ENCODE peak calls at places on chromosomes 13 and 19, in seven cellular contexts. G is activated CD8-positive, alpha-beta T cell treated with anti-CD3 and anti-CD28 coated beads for 36 hours; B is cardiac fibroblast; R is omental fat pad; J is AG10803; Y is body of pancreas; O is PC-3. Z is an unnamed sample.

GRCh38 chr13:27038323-27038722 is 133.3 kb downstream of the USP12 start:
- DNase-seq in G (no peak), R (no peak), B (peak), J (peak), O (peak), Y (no peak), Z (no peak)

GRCh38 chr19:49653466-49653806 is 11.4 kb downstream of the SCAF1 start:
- DNase-seq in Y (no peak), O (no peak), G (no peak), J (no peak), R (no peak), B (no peak), Z (no peak)

GRCh38 chr13:47798906-47799305 is 202.2 kb downstream of the SUCLA2 start:
- DNase-seq in B (peak), R (no peak), G (no peak), Y (no peak), O (peak), J (peak), Z (no peak)

GRCh38 chr13:63124863-63125262 is 1709.2 kb upstream of the PCDH20 start:
- DNase-seq in J (peak), O (peak), B (peak), G (no peak), R (no peak), Y (no peak), Z (no peak)

GRCh38 chr19:8486661-8487136 is 15.7 kb downstream of the PRAM1 start:
- DNase-seq in G (no peak), J (no peak), R (no peak), Y (no peak), O (no peak), B (no peak), Z (no peak)

GRCh38 chr13:109764474-109765292 is 21.7 kb downstream of the IRS2 start:
- DNase-seq in R (no peak), B (no peak), G (peak), J (no peak), Y (no peak), O (no peak), Z (peak)

GRCh38 chr13:38518328-38518727 is 168.5 kb upstream of the FREM2 start:
- DNase-seq in G (no peak), R (no peak), J (no peak), O (no peak), B (no peak), Y (no peak), Z (no peak)

GRCh38 chr13:50344717-50345116 is 329.5 kb downstream of the KCNRG start:
- DNase-seq in B (no peak), Y (no peak), O (no peak), J (no peak), R (no peak), G (no peak), Z (no peak)

GRCh38 chr13:112961457-112962369 is 7.3 kb upstream of the MCF2L start:
- DNase-seq in G (no peak), Y (no peak), J (no peak), B (no peak), O (no peak), R (no peak), Z (no peak)

GRCh38 chr13:30037766-30038165 is 187.3 kb upstream of the UBL3 start:
- DNase-seq in B (peak), G (no peak), Y (no peak), R (no peak), J (peak), O (no peak), Z (no peak)

GRCh38 chr19:2528543-2529173 is 52.7 kb downstream of the GADD45B start:
- DNase-seq in G (no peak), Y (no peak), B (no peak), O (peak), R (no peak), J (no peak), Z (no peak)

GRCh38 chr13:103952183-103952582 is 886.0 kb upstream of the SLC10A2 start:
- DNase-seq in Y (no peak), R (no peak), G (no peak), B (no peak), O (peak), J (no peak), Z (no peak)

GRCh38 chr19:34926361-34926684 is 380 bp upstream of the ZNF30 start:
- DNase-seq in Y (no peak), J (no peak), B (no peak), R (no peak), G (no peak), O (no peak), Z (no peak)

GRCh38 chr19:15330801-15331418 is 1.4 kb downstream of the BRD4 start:
- DNase-seq in Y (peak), G (no peak), J (peak), O (peak), B (peak), R (no peak), Z (no peak)

GRCh38 chr19:49403404-49404187 is 15.5 kb downstream of the KASH5 start:
- DNase-seq in R (no peak), B (no peak), Y (no peak), O (peak), G (peak), J (no peak), Z (no peak)

GRCh38 chr19:35911790-35912189 is 3.7 kb upstream of the TYROBP start:
- DNase-seq in Y (peak), J (no peak), R (no peak), G (peak), B (no peak), O (peak), Z (no peak)

DNA sequence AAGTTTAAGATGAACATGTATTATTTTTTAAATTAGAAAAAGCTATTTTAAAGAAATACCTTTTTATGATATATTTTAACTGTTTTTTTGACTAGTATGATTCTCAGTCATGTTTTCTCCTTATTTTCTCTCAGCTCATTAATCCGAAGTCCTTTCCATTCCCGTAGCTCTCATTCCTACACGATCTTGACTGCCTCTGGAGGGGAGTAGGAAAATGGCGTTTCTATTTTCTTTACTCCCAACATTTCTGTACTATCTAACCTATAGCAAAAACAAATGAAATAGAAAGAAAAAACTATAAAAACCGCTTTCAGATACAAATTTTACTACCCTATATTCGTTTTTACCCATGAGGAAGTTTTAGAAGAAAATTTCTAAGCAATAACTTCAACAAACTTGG is 343.8 kb downstream of the RBM26 start:
- DNase-seq in G (no peak), R (no peak), O (no peak), B (no peak), Y (no peak), J (no peak), Z (no peak)
- TF ChIP-seq CTCF in G (no peak), R (no peak), O (no peak), B (no peak), Y (no peak), J (no peak), Z (no peak)

GRCh38 chr19:10206226-10206873 is 11.6 kb upstream of the DNMT1 start:
- DNase-seq in Y (no peak), R (no peak), O (peak), J (peak), G (no peak), B (peak), Z (no peak)

GRCh38 chr19:10205636-10206035 is 10.9 kb upstream of the DNMT1 start:
- DNase-seq in G (no peak), O (no peak), R (no peak), J (no peak), B (no peak), Y (no peak), Z (no peak)

GRCh38 chr19:10203686-10204085 is 8.9 kb upstream of the DNMT1 start:
- DNase-seq in Y (no peak), R (no peak), O (no peak), B (no peak), J (no peak), G (no peak), Z (no peak)

GRCh38 chr19:10209305-10209704 is 14.6 kb upstream of the DNMT1 start:
- DNase-seq in Y (no peak), O (peak), B (peak), R (no peak), G (no peak), J (peak), Z (no peak)

GRCh38 chr19:10207026-10207425 is 12.3 kb upstream of the DNMT1 start:
- DNase-seq in B (no peak), R (no peak), J (no peak), O (no peak), Y (no peak), G (no peak), Z (no peak)
- TF ChIP-seq CTCF in B (no peak), R (no peak), J (no peak), O (peak), Y (no peak), G (no peak), Z (no peak)

GRCh38 chr19:38478273-38478971 is 44.9 kb downstream of the RYR1 start:
- DNase-seq in R (no peak), J (no peak), Y (no peak), B (no peak), O (peak), G (peak), Z (no peak)
- TF ChIP-seq CTCF in R (no peak), J (peak), Y (no peak), B (peak), O (peak), G (no peak), Z (no peak)

GRCh38 chr13:60990032-60990733 is 425.5 kb downstream of the PCDH20 start:
- DNase-seq in Y (peak), B (no peak), G (peak), O (peak), J (no peak), R (no peak), Z (no peak)
- TF ChIP-seq CTCF in Y (no peak), B (no peak), G (no peak), O (peak), J (no peak), R (no peak), Z (no peak)

Z was measured in CD14-positive monocyte.